ENCODE peak calls at places on chromosomes 13 and 19, in six cellular contexts. L is HepG2, J is SK-N-SH, Y is H1, M is K562, K is GM12878. N is an unnamed sample.

GRCh38 chr13:62879071-62879470 is 1463.4 kb upstream of the PCDH20 start:
- DNase-seq in M (no peak), K (no peak), Y (no peak), J (no peak), L (no peak), N (no peak)

GRCh38 chr13:20684041-20684440 is 19.5 kb upstream of the IL17D start:
- DNase-seq in M (no peak), L (no peak), J (no peak), K (no peak), Y (no peak), N (no peak)

GRCh38 chr13:45339867-45340266 is 1.1 kb downstream of the TPT1 start:
- DNase-seq in Y (no peak), L (no peak), J (no peak), M (no peak), K (no peak), N (no peak)

GRCh38 chr13:23321534-23322241 is 111.8 kb downstream of the SACS start:
- DNase-seq in Y (no peak), M (no peak), K (peak; percentile 35), J (no peak), L (peak; percentile 11), N (peak; percentile 26)

GRCh38 chr13:21901772-21902708 is 231.2 kb downstream of the FGF9 start:
- DNase-seq in M (no peak), K (no peak), L (peak; percentile 12), J (no peak), Y (no peak), N (no peak)

GRCh38 chr19:403221-404036 is 5.5 kb downstream of the C2CD4C start:
- DNase-seq in M (no peak), K (no peak), J (peak; percentile 62), L (no peak), Y (peak; percentile 45), N (no peak)

GRCh38 chr19:42655748-42656147 is 61.0 kb upstream of the CEACAM8 start:
- DNase-seq in Y (no peak), M (no peak), L (no peak), K (no peak), J (no peak), N (no peak)

GRCh38 chr19:52961981-52962380 is 700 bp downstream of the ZNF816 start:
- DNase-seq in M (peak; percentile 9), K (no peak), Y (no peak), J (no peak), L (peak; percentile 1), N (no peak)

GRCh38 chr19:41371541-41371940 is 4.8 kb upstream of the TMEM91 start:
- DNase-seq in K (no peak), J (no peak), L (no peak), M (no peak), Y (no peak), N (no peak)

GRCh38 chr13:23889598-23890224 is 511 bp upstream of the MIPEP start:
- DNase-seq in J (peak; percentile 41), M (no peak), L (no peak), K (no peak), Y (no peak), N (no peak)

GRCh38 chr19:58357798-58358145 is 4.5 kb upstream of the A1BG start:
- DNase-seq in M (no peak), K (no peak), J (no peak), Y (no peak), L (no peak), N (no peak)

GRCh38 chr19:2391118-2391725 is 31.2 kb downstream of the TMPRSS9 start:
- DNase-seq in K (peak; percentile 21), Y (no peak), L (peak; percentile 72), J (peak; percentile 72), M (peak; percentile 55), N (peak; percentile 66)

GRCh38 chr19:13212759-13213330 is 62.6 kb downstream of the IER2 start:
- DNase-seq in J (peak; percentile 72), L (peak; percentile 58), K (peak; percentile 20), Y (peak; percentile 86), M (peak; percentile 78), N (peak; percentile 56)

GRCh38 chr19:58003153-58003828 is 671 bp upstream of the ZNF606 start:
- DNase-seq in J (no peak), L (no peak), Y (no peak), K (no peak), M (no peak), N (no peak)

GRCh38 chr19:18321729-18322091 is 1.2 kb downstream of the LSM4 start:
- DNase-seq in J (peak; percentile 33), M (no peak), L (no peak), Y (no peak), K (no peak), N (no peak)

GRCh38 chr13:102680842-102681725 is 13.8 kb downstream of the METTL21C start:
- DNase-seq in M (no peak), L (no peak), J (no peak), K (no peak), Y (no peak), N (no peak)

GRCh38 chr19:18865973-18866799 is 29.8 kb downstream of the CERS1 start:
- DNase-seq in J (peak; percentile 98), K (no peak), Y (peak; percentile 96), M (peak; percentile 89), L (peak; percentile 35), N (no peak)

GRCh38 chr13:75372517-75372916 is 109.5 kb downstream of the TBC1D4 start:
- DNase-seq in M (peak; percentile 24), L (peak; percentile 44), K (no peak), Y (no peak), J (peak; percentile 42), N (no peak)

GRCh38 chr13:25190256-25190655 is 18.2 kb upstream of the AMER2 start:
- DNase-seq in L (no peak), Y (no peak), M (no peak), J (no peak), K (no peak), N (no peak)

GRCh38 chr19:55606471-55606787 is 982 bp downstream of the ZNF865 start:
- DNase-seq in J (no peak), L (no peak), M (no peak), Y (no peak), K (no peak), N (no peak)

GRCh38 chr19:4225902-4226301 is 3.4 kb upstream of the EBI3 start:
- DNase-seq in Y (no peak), J (no peak), L (no peak), M (no peak), K (no peak), N (no peak)

GRCh38 chr19:4228765-4229178 is 551 bp upstream of the EBI3 start:
- DNase-seq in Y (no peak), L (no peak), J (no peak), M (no peak), K (no peak), N (no peak)

GRCh38 chr19:4232614-4233281 is 3.4 kb downstream of the EBI3 start:
- DNase-seq in J (peak; percentile 67), Y (peak; percentile 55), K (no peak), M (peak; percentile 13), L (no peak), N (no peak)

GRCh38 chr19:4227771-4228170 is 1.6 kb upstream of the EBI3 start:
- DNase-seq in L (no peak), K (no peak), J (no peak), Y (no peak), M (no peak), N (no peak)

GRCh38 chr19:4229179-4229931 is at the start of gene EBI3:
- DNase-seq in K (peak; percentile 88), L (no peak), M (peak; percentile 50), Y (no peak), J (no peak), N (no peak)
- TF ChIP-seq MAX in K (peak; percentile 74), L (peak; percentile 40), M (no peak), Y (no peak), J (no peak), N (no peak)

GRCh38 chr13:40966298-40966697 is 52.8 kb downstream of the ELF1 start:
- DNase-seq in K (no peak), J (no peak), M (no peak), L (no peak), Y (no peak), N (no peak)

GRCh38 chr13:40961826-40962225 is 57.3 kb downstream of the ELF1 start:
- DNase-seq in K (no peak), L (no peak), M (no peak), J (no peak), Y (no peak), N (no peak)

GRCh38 chr13:40960721-40961120 is 58.4 kb downstream of the ELF1 start:
- DNase-seq in L (no peak), K (no peak), Y (no peak), J (no peak), M (no peak), N (no peak)

GRCh38 chr13:40961224-40961623 is 57.9 kb downstream of the ELF1 start:
- DNase-seq in K (no peak), J (no peak), Y (no peak), L (no peak), M (no peak), N (no peak)

GRCh38 chr13:40963927-40964326 is 55.2 kb downstream of the ELF1 start:
- DNase-seq in K (no peak), L (no peak), J (no peak), M (peak; percentile 18), Y (no peak), N (peak; percentile 45)
- TF ChIP-seq SIN3A in K (no peak), L (no peak), J (no peak), M (no peak), Y (no peak), N (no peak)

DNA sequence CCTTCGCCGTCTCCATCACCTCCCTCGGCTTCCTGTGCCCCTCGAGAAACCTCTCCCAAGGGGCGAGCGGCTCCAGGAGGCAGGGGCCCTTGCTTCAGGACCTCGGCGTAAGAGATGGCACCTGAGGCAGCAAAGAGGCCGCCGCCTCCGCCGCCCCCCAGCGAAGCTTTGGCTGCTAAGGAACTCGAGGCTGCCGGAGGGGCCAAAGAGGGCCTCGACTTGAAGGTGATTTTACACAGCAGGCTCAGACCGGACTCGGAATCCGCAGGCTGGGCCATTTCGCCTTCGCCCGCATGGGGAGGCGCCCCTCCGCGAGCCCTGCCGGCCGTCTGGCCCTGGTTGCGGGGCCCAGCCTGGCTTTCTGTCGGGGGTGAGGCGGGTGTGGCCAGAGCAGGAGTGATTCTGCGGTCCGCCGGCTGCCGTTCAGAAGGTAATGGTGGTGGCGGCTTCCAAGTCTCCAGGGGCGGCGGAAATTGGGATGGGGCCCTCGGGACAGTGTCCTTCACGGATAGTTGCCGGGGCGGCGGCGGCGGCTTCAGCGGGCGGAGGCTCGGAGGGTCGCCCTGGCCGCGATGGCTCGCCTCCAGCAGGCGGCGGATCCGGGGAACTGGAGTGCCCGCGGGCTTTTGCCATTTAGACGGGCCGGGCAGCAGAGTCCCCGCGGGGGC is 1.4 kb downstream of the GGN start:
- DNase-seq in J (no peak), M (no peak), L (no peak), Y (no peak), K (no peak), N (no peak)
- TF ChIP-seq YY1 in J (no peak), M (no peak), L (no peak), Y (no peak), K (no peak), N (no peak)

GRCh38 chr13:107866007-107866665 is 349.2 kb downstream of the LIG4 start:
- DNase-seq in K (no peak), J (peak; percentile 77), M (peak; percentile 65), Y (peak; percentile 65), L (no peak), N (no peak)

GRCh38 chr13:107870400-107870799 is 344.9 kb downstream of the LIG4 start:
- DNase-seq in Y (no peak), L (no peak), K (no peak), M (no peak), J (no peak), N (no peak)

GRCh38 chr13:107866666-107867623 is 348.4 kb downstream of the LIG4 start:
- DNase-seq in L (no peak), Y (peak; percentile 63), K (no peak), M (peak; percentile 91), J (peak; percentile 80), N (no peak)

GRCh38 chr13:107865643-107866006 is 349.7 kb downstream of the LIG4 start:
- DNase-seq in K (no peak), M (no peak), Y (no peak), J (no peak), L (no peak), N (no peak)

GRCh38 chr13:107867701-107868661 is 347.4 kb downstream of the LIG4 start:
- DNase-seq in M (peak; percentile 85), K (no peak), J (peak; percentile 87), L (no peak), Y (peak; percentile 81), N (no peak)
- TF ChIP-seq MAX in M (no peak), K (no peak), J (no peak), L (no peak), Y (no peak), N (no peak)

N was measured in HCT116.